ENCODE peak calls at places on chromosomes 12 and 14, in seven cellular contexts. T, K, I, A, H, J and C are unnamed samples.
A peak's percentile ranks its signal among the peaks of the same experiment; 100 is the strongest.

GRCh38 chr12:14910090-14910915 is 24.6 kb upstream of the MGP start:
- DNase-seq in T (no peak), A (no peak), H (peak; percentile 72), K (no peak), J (no peak), I (no peak), C (peak; percentile 54)

GRCh38 chr14:34781242-34781641 is 66.8 kb upstream of the CFL2 start:
- DNase-seq in J (no peak), K (peak; percentile 14), H (peak; percentile 69), I (no peak), A (no peak), T (peak; percentile 12), C (no peak)

GRCh38 chr12:117526756-117527479 is 165.5 kb upstream of the NOS1 start:
- DNase-seq in H (no peak), K (no peak), J (no peak), A (no peak), T (no peak), I (no peak), C (no peak)

GRCh38 chr12:39541471-39541870 is 78.1 kb downstream of the ABCD2 start:
- DNase-seq in T (no peak), H (no peak), I (no peak), J (no peak), K (no peak), A (no peak), C (no peak)

GRCh38 chr12:80704430-80704829 is 3.0 kb upstream of the MYF6 start:
- DNase-seq in I (no peak), K (no peak), H (no peak), J (no peak), A (no peak), T (no peak), C (no peak)

GRCh38 chr14:102538598-102539543 is 29.3 kb upstream of the ANKRD9 start:
- DNase-seq in A (no peak), T (no peak), H (no peak), I (no peak), J (no peak), K (no peak), C (no peak)

GRCh38 chr12:26798013-26798412 is 35.0 kb downstream of the ITPR2 start:
- DNase-seq in H (no peak), T (no peak), J (no peak), A (no peak), I (no peak), K (peak; percentile 15), C (peak; percentile 69)

GRCh38 chr12:8822298-8822697 is at the start of gene A2ML1:
- DNase-seq in T (no peak), J (no peak), H (no peak), I (no peak), A (no peak), K (no peak), C (no peak)

GRCh38 chr12:114406326-114407033 is 536 bp upstream of the TBX5 start:
- DNase-seq in K (no peak), A (no peak), T (no peak), H (peak; percentile 53), I (no peak), J (peak; percentile 25), C (no peak)

GRCh38 chr14:40694026-40694425 is 912.6 kb upstream of the LRFN5 start:
- DNase-seq in A (no peak), J (no peak), H (no peak), K (no peak), T (no peak), I (no peak), C (no peak)

GRCh38 chr14:91858536-91859275 is 8.6 kb downstream of the TC2N start:
- DNase-seq in J (peak; percentile 14), H (peak; percentile 74), I (no peak), A (no peak), T (peak; percentile 37), K (peak; percentile 32), C (peak; percentile 81)